ENCODE peak calls at places on chromosomes 11 and 22, in ten cellular contexts. One of them, this sample, is unnamed.

GRCh38 chr11:40445391-40445790 is 1014.1 kb downstream of the LRRC4C start:
- DNase-seq in fibroblast of villous mesenchyme: no peak
- DNase-seq in fibroblast of the aortic adventitia: no peak
- DNase-seq in MCF 10A: peak
- DNase-seq in sigmoid colon: no peak
- DNase-seq in BJ: no peak
- DNase-seq in mesothelial cell of epicardium: no peak
- DNase-seq in ovary: no peak
- DNase-seq in uterus: no peak
- DNase-seq in WTC11: no peak
- DNase-seq in this sample: no peak

GRCh38 chr11:35237860-35238715 is 99.1 kb downstream of the CD44 start:
- DNase-seq in fibroblast of villous mesenchyme: peak
- DNase-seq in fibroblast of the aortic adventitia: no peak
- DNase-seq in MCF 10A: peak
- DNase-seq in sigmoid colon: no peak
- DNase-seq in BJ: no peak
- DNase-seq in mesothelial cell of epicardium: no peak
- DNase-seq in ovary: peak
- DNase-seq in uterus: no peak
- DNase-seq in WTC11: peak
- DNase-seq in this sample: peak

GRCh38 chr11:104127828-104128227 is 36.1 kb downstream of the PDGFD start:
- DNase-seq in fibroblast of villous mesenchyme: no peak
- DNase-seq in fibroblast of the aortic adventitia: peak
- DNase-seq in MCF 10A: peak
- DNase-seq in sigmoid colon: no peak
- DNase-seq in BJ: no peak
- DNase-seq in mesothelial cell of epicardium: no peak
- DNase-seq in ovary: no peak
- DNase-seq in uterus: no peak
- DNase-seq in WTC11: no peak
- DNase-seq in this sample: no peak

GRCh38 chr11:28566643-28567042 is 458.5 kb downstream of the METTL15 start:
- DNase-seq in fibroblast of villous mesenchyme: peak
- DNase-seq in fibroblast of the aortic adventitia: peak
- DNase-seq in MCF 10A: peak
- DNase-seq in sigmoid colon: peak
- DNase-seq in BJ: peak
- DNase-seq in mesothelial cell of epicardium: peak
- DNase-seq in ovary: peak
- DNase-seq in uterus: peak
- DNase-seq in WTC11: peak
- DNase-seq in this sample: peak

GRCh38 chr11:112724194-112724790 is 236.9 kb upstream of the NCAM1 start:
- DNase-seq in fibroblast of villous mesenchyme: no peak
- DNase-seq in fibroblast of the aortic adventitia: no peak
- DNase-seq in MCF 10A: no peak
- DNase-seq in sigmoid colon: no peak
- DNase-seq in BJ: no peak
- DNase-seq in mesothelial cell of epicardium: no peak
- DNase-seq in ovary: no peak
- DNase-seq in uterus: no peak
- DNase-seq in WTC11: no peak
- DNase-seq in this sample: no peak

GRCh38 chr11:20089796-20090653 is 70.2 kb downstream of the DBX1 start:
- DNase-seq in fibroblast of villous mesenchyme: peak
- DNase-seq in fibroblast of the aortic adventitia: peak
- DNase-seq in MCF 10A: no peak
- DNase-seq in sigmoid colon: no peak
- DNase-seq in BJ: no peak
- DNase-seq in mesothelial cell of epicardium: no peak
- DNase-seq in ovary: peak
- DNase-seq in uterus: no peak
- DNase-seq in WTC11: no peak
- DNase-seq in this sample: no peak

GRCh38 chr11:130478204-130478701 is 29.8 kb downstream of the ADAMTS15 start:
- DNase-seq in fibroblast of villous mesenchyme: peak
- DNase-seq in fibroblast of the aortic adventitia: peak
- DNase-seq in MCF 10A: peak
- DNase-seq in sigmoid colon: peak
- DNase-seq in BJ: peak
- DNase-seq in mesothelial cell of epicardium: no peak
- DNase-seq in ovary: peak
- DNase-seq in uterus: peak
- DNase-seq in WTC11: no peak
- DNase-seq in this sample: peak

GRCh38 chr11:74839971-74840370 is 91.3 kb downstream of the RNF169 start:
- DNase-seq in fibroblast of villous mesenchyme: no peak
- DNase-seq in fibroblast of the aortic adventitia: no peak
- DNase-seq in MCF 10A: no peak
- DNase-seq in sigmoid colon: no peak
- DNase-seq in BJ: no peak
- DNase-seq in mesothelial cell of epicardium: no peak
- DNase-seq in ovary: no peak
- DNase-seq in uterus: no peak
- DNase-seq in WTC11: no peak
- DNase-seq in this sample: no peak

GRCh38 chr11:19762266-19762665 is 49.6 kb downstream of the NAV2 start:
- DNase-seq in fibroblast of villous mesenchyme: no peak
- DNase-seq in fibroblast of the aortic adventitia: no peak
- DNase-seq in MCF 10A: no peak
- DNase-seq in sigmoid colon: no peak
- DNase-seq in BJ: no peak
- DNase-seq in mesothelial cell of epicardium: no peak
- DNase-seq in ovary: no peak
- DNase-seq in uterus: no peak
- DNase-seq in WTC11: no peak
- DNase-seq in this sample: no peak

GRCh38 chr11:15819679-15820286 is 536.6 kb downstream of the SOX6 start:
- DNase-seq in fibroblast of villous mesenchyme: peak
- DNase-seq in fibroblast of the aortic adventitia: peak
- DNase-seq in MCF 10A: peak
- DNase-seq in sigmoid colon: peak
- DNase-seq in BJ: no peak
- DNase-seq in mesothelial cell of epicardium: peak
- DNase-seq in ovary: peak
- DNase-seq in uterus: no peak
- DNase-seq in WTC11: peak
- DNase-seq in this sample: peak

GRCh38 chr22:49396817-49397216 is 430.9 kb downstream of the BRD1 start:
- DNase-seq in fibroblast of villous mesenchyme: no peak
- DNase-seq in fibroblast of the aortic adventitia: no peak
- DNase-seq in MCF 10A: no peak
- DNase-seq in sigmoid colon: no peak
- DNase-seq in BJ: no peak
- DNase-seq in mesothelial cell of epicardium: peak
- DNase-seq in ovary: no peak
- DNase-seq in uterus: no peak
- DNase-seq in WTC11: no peak
- DNase-seq in this sample: no peak

GRCh38 chr11:19790831-19791552 is 78.4 kb downstream of the NAV2 start:
- DNase-seq in fibroblast of villous mesenchyme: no peak
- DNase-seq in fibroblast of the aortic adventitia: no peak
- DNase-seq in MCF 10A: no peak
- DNase-seq in sigmoid colon: no peak
- DNase-seq in BJ: no peak
- DNase-seq in mesothelial cell of epicardium: no peak
- DNase-seq in ovary: no peak
- DNase-seq in uterus: no peak
- DNase-seq in WTC11: peak
- DNase-seq in this sample: no peak

GRCh38 chr22:40009231-40009769 is 14.5 kb downstream of the FAM83F start:
- DNase-seq in fibroblast of villous mesenchyme: no peak
- DNase-seq in fibroblast of the aortic adventitia: no peak
- DNase-seq in MCF 10A: no peak
- DNase-seq in sigmoid colon: no peak
- DNase-seq in BJ: no peak
- DNase-seq in mesothelial cell of epicardium: no peak
- DNase-seq in ovary: no peak
- DNase-seq in uterus: no peak
- DNase-seq in WTC11: peak
- DNase-seq in this sample: peak

DNA sequence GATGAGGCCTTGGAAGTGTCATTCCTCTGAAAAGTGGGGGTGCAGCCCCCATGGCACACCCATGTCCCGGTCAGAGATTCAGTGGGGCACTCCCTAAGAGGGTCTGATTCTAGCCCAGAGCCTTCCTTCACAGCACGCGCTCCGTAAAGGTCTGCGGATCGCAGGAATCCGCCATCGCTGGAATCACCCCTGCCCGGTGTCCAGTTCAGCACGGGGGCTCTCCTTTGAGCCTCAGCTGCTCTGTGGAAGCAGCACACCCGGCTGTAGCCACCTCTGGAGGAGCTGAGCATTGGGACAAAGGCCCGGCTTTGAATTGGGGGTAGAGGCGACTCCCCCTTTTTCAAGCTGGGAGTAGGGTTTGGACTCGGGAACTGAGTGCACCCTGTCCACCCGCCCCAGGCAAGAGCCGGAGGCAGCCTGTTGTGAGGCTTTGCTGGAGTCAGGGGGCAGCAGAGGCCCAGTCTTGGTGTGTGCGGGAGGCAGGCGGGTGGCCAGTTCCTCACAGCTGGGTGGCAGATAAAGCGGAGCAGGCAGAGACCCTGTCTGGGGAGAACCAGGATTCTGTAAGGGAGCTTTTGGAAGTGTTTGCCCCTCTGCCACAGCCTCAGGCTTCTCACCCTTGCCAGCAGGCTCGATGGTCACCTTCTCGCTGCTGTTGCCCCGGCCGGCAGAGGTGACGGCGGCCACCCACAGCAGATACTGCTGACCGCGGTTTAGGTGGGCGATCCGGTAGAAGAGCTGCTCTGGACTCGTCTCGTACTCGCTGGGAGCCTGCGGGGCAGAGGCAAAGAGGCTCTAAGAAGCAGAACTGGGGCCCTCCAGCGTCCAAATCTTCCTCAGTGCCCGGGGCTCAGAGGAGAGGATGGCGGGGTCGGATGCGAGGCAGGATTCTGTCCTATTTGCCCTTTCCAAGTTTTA is 115.9 kb downstream of the CEP164 start:
- DNase-seq in fibroblast of villous mesenchyme: peak
- DNase-seq in fibroblast of the aortic adventitia: peak
- DNase-seq in MCF 10A: no peak
- DNase-seq in sigmoid colon: peak
- DNase-seq in BJ: no peak
- DNase-seq in mesothelial cell of epicardium: peak
- DNase-seq in ovary: peak
- DNase-seq in uterus: no peak
- DNase-seq in WTC11: peak
- DNase-seq in this sample: peak
- TF ChIP-seq CTCF in fibroblast of villous mesenchyme: peak
- TF ChIP-seq CTCF in fibroblast of the aortic adventitia: peak
- TF ChIP-seq CTCF in MCF 10A: peak
- TF ChIP-seq CTCF in sigmoid colon: peak
- TF ChIP-seq CTCF in BJ: peak
- TF ChIP-seq CTCF in mesothelial cell of epicardium: peak
- TF ChIP-seq CTCF in ovary: peak
- TF ChIP-seq CTCF in uterus: peak
- TF ChIP-seq CTCF in WTC11: peak
- TF ChIP-seq CTCF in this sample: peak

DNA sequence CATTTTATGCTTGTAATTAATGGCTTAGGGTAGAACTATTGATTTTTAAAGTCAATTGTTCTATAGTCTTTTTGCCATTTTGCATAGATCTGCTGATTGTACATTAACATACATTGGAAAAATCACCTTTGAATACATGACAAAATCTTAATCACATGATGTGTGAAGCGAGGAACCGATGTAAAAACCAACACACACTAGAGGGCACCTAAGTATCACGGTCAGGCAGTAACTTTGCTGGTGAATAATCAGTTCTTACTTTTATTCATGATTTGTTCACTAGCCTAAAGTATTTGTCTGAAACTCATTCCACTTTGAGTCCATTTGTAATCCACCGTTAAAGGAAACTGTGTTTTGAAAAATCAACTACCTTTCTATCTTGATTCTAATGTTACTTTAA is 28.2 kb downstream of the JHY start:
- DNase-seq in fibroblast of villous mesenchyme: peak
- DNase-seq in fibroblast of the aortic adventitia: peak
- DNase-seq in MCF 10A: peak
- DNase-seq in sigmoid colon: no peak
- DNase-seq in BJ: no peak
- DNase-seq in mesothelial cell of epicardium: no peak
- DNase-seq in ovary: no peak
- DNase-seq in uterus: no peak
- DNase-seq in WTC11: no peak
- DNase-seq in this sample: no peak
- TF ChIP-seq CTCF in fibroblast of villous mesenchyme: peak
- TF ChIP-seq CTCF in fibroblast of the aortic adventitia: peak
- TF ChIP-seq CTCF in MCF 10A: peak
- TF ChIP-seq CTCF in sigmoid colon: no peak
- TF ChIP-seq CTCF in BJ: peak
- TF ChIP-seq CTCF in mesothelial cell of epicardium: no peak
- TF ChIP-seq CTCF in ovary: peak
- TF ChIP-seq CTCF in uterus: peak
- TF ChIP-seq CTCF in WTC11: no peak
- TF ChIP-seq CTCF in this sample: peak

GRCh38 chr11:95739108-95739507 is 50.5 kb downstream of the FAM76B start:
- DNase-seq in fibroblast of villous mesenchyme: no peak
- DNase-seq in fibroblast of the aortic adventitia: no peak
- DNase-seq in MCF 10A: no peak
- DNase-seq in sigmoid colon: no peak
- DNase-seq in BJ: no peak
- DNase-seq in mesothelial cell of epicardium: no peak
- DNase-seq in ovary: no peak
- DNase-seq in uterus: no peak
- DNase-seq in WTC11: no peak
- DNase-seq in this sample: no peak
- TF ChIP-seq CTCF in fibroblast of villous mesenchyme: no peak
- TF ChIP-seq CTCF in fibroblast of the aortic adventitia: peak
- TF ChIP-seq CTCF in MCF 10A: no peak
- TF ChIP-seq CTCF in sigmoid colon: no peak
- TF ChIP-seq CTCF in BJ: no peak
- TF ChIP-seq CTCF in mesothelial cell of epicardium: no peak
- TF ChIP-seq CTCF in ovary: no peak
- TF ChIP-seq CTCF in uterus: no peak
- TF ChIP-seq CTCF in WTC11: no peak
- TF ChIP-seq CTCF in this sample: no peak

GRCh38 chr22:20180640-20181039 is 29.8 kb upstream of the CCDC188 start:
- DNase-seq in fibroblast of villous mesenchyme: no peak
- DNase-seq in fibroblast of the aortic adventitia: no peak
- DNase-seq in MCF 10A: no peak
- DNase-seq in sigmoid colon: no peak
- DNase-seq in BJ: no peak
- DNase-seq in mesothelial cell of epicardium: no peak
- DNase-seq in ovary: no peak
- DNase-seq in uterus: no peak
- DNase-seq in WTC11: no peak
- DNase-seq in this sample: no peak
- TF ChIP-seq CTCF in fibroblast of villous mesenchyme: no peak
- TF ChIP-seq CTCF in fibroblast of the aortic adventitia: no peak
- TF ChIP-seq CTCF in MCF 10A: no peak
- TF ChIP-seq CTCF in sigmoid colon: no peak
- TF ChIP-seq CTCF in BJ: no peak
- TF ChIP-seq CTCF in mesothelial cell of epicardium: no peak
- TF ChIP-seq CTCF in ovary: no peak
- TF ChIP-seq CTCF in uterus: no peak
- TF ChIP-seq CTCF in WTC11: no peak
- TF ChIP-seq CTCF in this sample: no peak

GRCh38 chr11:47269002-47269828 is 718 bp upstream of the MADD start:
- DNase-seq in fibroblast of villous mesenchyme: peak
- DNase-seq in fibroblast of the aortic adventitia: peak
- DNase-seq in MCF 10A: peak
- DNase-seq in sigmoid colon: peak
- DNase-seq in BJ: peak
- DNase-seq in mesothelial cell of epicardium: peak
- DNase-seq in ovary: peak
- DNase-seq in uterus: peak
- DNase-seq in WTC11: peak
- DNase-seq in this sample: peak
- TF ChIP-seq CTCF in fibroblast of villous mesenchyme: peak
- TF ChIP-seq CTCF in fibroblast of the aortic adventitia: peak
- TF ChIP-seq CTCF in MCF 10A: no peak
- TF ChIP-seq CTCF in sigmoid colon: no peak
- TF ChIP-seq CTCF in BJ: peak
- TF ChIP-seq CTCF in mesothelial cell of epicardium: no peak
- TF ChIP-seq CTCF in ovary: peak
- TF ChIP-seq CTCF in uterus: no peak
- TF ChIP-seq CTCF in WTC11: no peak
- TF ChIP-seq CTCF in this sample: no peak